ENCODE peak calls at places on chromosomes 7 and 10, in six cellular contexts. J, O, G, E, N and H are unnamed samples.

GRCh38 chr10:109037978-109038377 is 885.3 kb downstream of the XPNPEP1 start:
- DNase-seq in J (no peak), O (no peak), G (no peak), E (no peak), N (no peak), H (no peak)

GRCh38 chr10:129474642-129475041 is 7.6 kb downstream of the MGMT start:
- DNase-seq in J (no peak), O (no peak), G (no peak), E (no peak), N (no peak), H (no peak)

GRCh38 chr10:7891634-7892033 is 73.3 kb downstream of the TAF3 start:
- DNase-seq in J (no peak), O (no peak), G (peak), E (no peak), N (no peak), H (no peak)

GRCh38 chr10:3887885-3888476 is 103.0 kb upstream of the KLF6 start:
- DNase-seq in J (peak), O (no peak), G (peak), E (peak), N (peak), H (peak)

GRCh38 chr10:122140941-122141623 is 130.0 kb upstream of the BTBD16 start:
- DNase-seq in J (peak), O (no peak), G (peak), E (peak), N (peak), H (peak)

GRCh38 chr10:4191354-4191753 is 406.3 kb upstream of the KLF6 start:
- DNase-seq in J (peak), O (no peak), G (no peak), E (no peak), N (no peak), H (peak)

GRCh38 chr7:32905175-32905662 is 13.7 kb upstream of the KBTBD2 start:
- DNase-seq in J (no peak), O (peak), G (peak), E (no peak), N (no peak), H (no peak)

GRCh38 chr10:51244739-51245138 is 170.5 kb downstream of the PRKG1 start:
- DNase-seq in J (peak), O (no peak), G (peak), E (peak), N (no peak), H (peak)

GRCh38 chr10:132994371-132994796 is 52.0 kb upstream of the CFAP46 start:
- DNase-seq in J (no peak), O (no peak), G (peak), E (no peak), N (no peak), H (no peak)

GRCh38 chr7:151948039-151948438 is 8.2 kb upstream of the GALNTL5 start:
- DNase-seq in J (no peak), O (no peak), G (no peak), E (no peak), N (no peak), H (no peak)

GRCh38 chr10:74620626-74621025 is 205.8 kb upstream of the KAT6B start:
- DNase-seq in J (no peak), O (no peak), G (no peak), E (no peak), N (no peak), H (no peak)

GRCh38 chr10:94429049-94429707 is 26.8 kb downstream of the TBC1D12 start:
- DNase-seq in J (peak), O (no peak), G (peak), E (no peak), N (no peak), H (no peak)

GRCh38 chr10:3091346-3091787 is 24.0 kb downstream of the PFKP start:
- DNase-seq in J (peak), O (no peak), G (peak), E (peak), N (no peak), H (peak)

GRCh38 chr10:110528224-110528997 is 30.7 kb downstream of the DUSP5 start:
- DNase-seq in J (no peak), O (no peak), G (peak), E (no peak), N (peak), H (no peak)

GRCh38 chr7:155021699-155022145 is 18.8 kb upstream of the PAXIP1 start:
- DNase-seq in J (no peak), O (no peak), G (no peak), E (no peak), N (no peak), H (no peak)

GRCh38 chr10:55628260-55628701 is 732.8 kb downstream of the ZWINT start:
- DNase-seq in J (no peak), O (no peak), G (no peak), E (no peak), N (no peak), H (no peak)

GRCh38 chr10:110664483-110665420 is 20.6 kb downstream of the RBM20 start:
- DNase-seq in J (peak), O (no peak), G (peak), E (peak), N (no peak), H (peak)

GRCh38 chr7:95265634-95266033 is 58.7 kb downstream of the PON1 start:
- DNase-seq in J (no peak), O (no peak), G (no peak), E (no peak), N (no peak), H (no peak)

GRCh38 chr7:26167293-26167934 is 15.4 kb downstream of the NFE2L3 start:
- DNase-seq in J (no peak), O (no peak), G (no peak), E (no peak), N (peak), H (no peak)

GRCh38 chr7:128799451-128799850 is 7.7 kb downstream of the CCDC136 start:
- DNase-seq in J (no peak), O (no peak), G (no peak), E (no peak), N (no peak), H (no peak)

GRCh38 chr7:106424476-106425016 is 139.8 kb upstream of the NAMPT start:
- DNase-seq in J (no peak), O (no peak), G (no peak), E (no peak), N (no peak), H (no peak)

GRCh38 chr7:106339513-106340246 is 54.9 kb upstream of the NAMPT start:
- DNase-seq in J (no peak), O (no peak), G (no peak), E (no peak), N (no peak), H (no peak)

GRCh38 chr10:14254368-14254767 is 76.4 kb downstream of the FRMD4A start:
- DNase-seq in J (no peak), O (no peak), G (no peak), E (no peak), N (no peak), H (no peak)

GRCh38 chr10:129777687-129778086 is 186.4 kb downstream of the EBF3 start:
- DNase-seq in J (no peak), O (no peak), G (no peak), E (no peak), N (no peak), H (no peak)

GRCh38 chr10:110010076-110011069 is 2.6 kb downstream of the ADD3 start:
- DNase-seq in J (no peak), O (peak), G (no peak), E (no peak), N (no peak), H (no peak)

GRCh38 chr7:137923380-137923779 is 76.6 kb upstream of the DGKI start:
- DNase-seq in J (no peak), O (no peak), G (peak), E (no peak), N (no peak), H (no peak)

GRCh38 chr7:37853468-37853867 is 5.1 kb downstream of the NME8 start:
- DNase-seq in J (no peak), O (no peak), G (no peak), E (no peak), N (no peak), H (no peak)

GRCh38 chr7:30430777-30431176 is 47.8 kb downstream of the NOD1 start:
- DNase-seq in J (no peak), O (no peak), G (peak), E (no peak), N (peak), H (no peak)

GRCh38 chr7:159151231-159151630 is 6.6 kb upstream of the VIPR2 start:
- DNase-seq in J (no peak), O (no peak), G (no peak), E (no peak), N (peak), H (no peak)

GRCh38 chr7:66269978-66270377 is 64.8 kb downstream of the TPST1 start:
- DNase-seq in J (no peak), O (no peak), G (no peak), E (no peak), N (no peak), H (no peak)

GRCh38 chr10:58177362-58177947 is 90.2 kb downstream of the IPMK start:
- DNase-seq in J (no peak), O (peak), G (peak), E (no peak), N (no peak), H (no peak)

GRCh38 chr7:69110450-69111050 is 487.7 kb upstream of the AUTS2 start:
- DNase-seq in J (no peak), O (no peak), G (no peak), E (no peak), N (peak), H (no peak)

GRCh38 chr7:142089035-142089434 is 22.5 kb upstream of the MGAM2 start:
- DNase-seq in J (no peak), O (no peak), G (no peak), E (no peak), N (no peak), H (no peak)

GRCh38 chr10:28947209-28947608 is 269.9 kb downstream of the BAMBI start:
- DNase-seq in J (no peak), O (no peak), G (no peak), E (no peak), N (no peak), H (no peak)

GRCh38 chr10:131909014-131909808 is 8.4 kb downstream of the PPP2R2D start:
- DNase-seq in J (no peak), O (no peak), G (no peak), E (no peak), N (no peak), H (no peak)

GRCh38 chr10:131909929-131910328 is 9.1 kb downstream of the PPP2R2D start:
- DNase-seq in J (no peak), O (no peak), G (no peak), E (no peak), N (no peak), H (no peak)

GRCh38 chr10:131906269-131906639 is 5.4 kb downstream of the PPP2R2D start:
- DNase-seq in J (no peak), O (no peak), G (no peak), E (no peak), N (no peak), H (no peak)

GRCh38 chr10:131907679-131908078 is 6.9 kb downstream of the PPP2R2D start:
- DNase-seq in J (no peak), O (peak), G (no peak), E (no peak), N (no peak), H (no peak)

DNA sequence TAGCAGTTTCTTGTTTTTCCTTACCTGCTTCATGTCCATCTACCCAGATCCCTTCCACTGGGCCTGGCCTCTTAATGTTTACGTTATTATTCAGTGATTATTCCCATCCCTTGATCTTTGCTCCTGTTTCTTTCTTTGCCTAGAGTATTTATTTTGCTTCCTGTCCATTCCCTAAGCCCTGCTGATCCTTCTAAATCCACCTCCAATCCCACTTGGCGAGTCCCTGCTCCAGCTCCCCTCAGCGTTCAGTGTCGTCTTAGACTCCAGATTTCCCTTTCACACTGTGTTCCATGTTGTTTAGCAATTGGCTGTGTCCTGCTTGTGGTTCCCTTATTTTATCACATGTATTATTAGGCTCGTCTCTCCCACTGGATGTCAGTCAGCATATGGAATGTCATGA is 7.3 kb downstream of the PPP2R2D start:
- DNase-seq in J (no peak), O (no peak), G (no peak), E (no peak), N (no peak), H (no peak)
- H3K4me3 ChIP-seq in J (no peak), O (peak), G (no peak), E (no peak), N (no peak), H (no peak)

DNA sequence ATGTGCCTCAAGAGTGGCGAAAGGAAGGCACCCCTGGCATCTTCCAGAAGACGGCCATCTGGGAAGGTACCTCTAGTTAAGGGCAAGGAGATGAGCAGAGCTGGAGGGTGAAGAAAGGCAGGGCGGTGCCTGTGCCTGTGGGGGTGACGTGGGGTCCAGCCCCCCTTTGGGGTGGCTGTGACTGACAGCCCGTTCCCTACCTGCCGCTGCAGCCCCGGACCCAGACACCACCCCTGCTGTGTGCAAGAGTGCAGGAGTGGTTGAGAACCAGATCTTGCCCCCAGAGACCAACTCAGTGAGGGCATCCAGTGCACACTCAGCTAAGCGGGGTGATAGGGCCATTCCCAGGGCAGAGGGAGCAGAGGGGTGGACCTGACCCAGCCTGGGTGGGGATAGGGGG is 4.3 kb upstream of the MUC17 start:
- DNase-seq in J (no peak), O (no peak), G (no peak), E (no peak), N (no peak), H (no peak)
- H3K4me3 ChIP-seq in J (no peak), O (no peak), G (no peak), E (no peak), N (no peak), H (no peak)

DNA sequence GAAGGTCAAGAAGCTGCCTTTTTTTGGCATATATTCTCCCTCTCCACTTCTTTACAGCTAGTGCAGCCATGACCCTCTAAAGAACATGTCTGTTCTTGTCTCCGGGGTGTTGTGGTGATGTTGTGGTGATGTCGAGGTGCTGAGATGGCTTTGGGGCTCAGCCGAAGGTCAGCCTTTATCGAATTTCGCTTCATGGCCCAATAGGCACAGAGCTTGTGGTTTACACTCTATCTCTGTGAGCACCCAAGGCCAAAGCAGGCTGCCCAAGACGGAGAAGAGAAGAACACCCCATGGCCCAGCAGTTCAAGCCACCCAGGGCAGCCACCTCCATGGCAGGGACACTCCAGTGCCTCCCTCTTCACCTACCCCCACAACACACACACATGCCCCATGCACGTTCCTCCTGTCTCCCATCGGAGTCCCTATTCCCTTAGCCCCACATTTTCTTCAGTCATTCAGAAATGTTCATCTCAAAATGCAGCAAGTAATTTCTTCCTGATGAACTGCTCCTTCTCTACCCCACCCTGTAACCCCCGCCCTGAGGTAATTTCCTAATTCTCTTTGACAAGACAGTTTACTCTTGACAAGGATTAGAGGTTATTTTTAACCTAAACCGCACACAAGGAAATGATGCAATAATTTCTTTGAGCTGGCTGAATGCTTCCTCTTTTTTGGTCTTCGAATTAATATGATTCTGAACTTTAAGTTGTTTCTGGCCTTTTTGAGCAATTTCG is 18.6 kb upstream of the ADRB1 start:
- DNase-seq in J (no peak), O (no peak), G (peak), E (no peak), N (no peak), H (no peak)
- H3K4me3 ChIP-seq in J (no peak), O (no peak), G (no peak), E (no peak), N (no peak), H (no peak)

DNA sequence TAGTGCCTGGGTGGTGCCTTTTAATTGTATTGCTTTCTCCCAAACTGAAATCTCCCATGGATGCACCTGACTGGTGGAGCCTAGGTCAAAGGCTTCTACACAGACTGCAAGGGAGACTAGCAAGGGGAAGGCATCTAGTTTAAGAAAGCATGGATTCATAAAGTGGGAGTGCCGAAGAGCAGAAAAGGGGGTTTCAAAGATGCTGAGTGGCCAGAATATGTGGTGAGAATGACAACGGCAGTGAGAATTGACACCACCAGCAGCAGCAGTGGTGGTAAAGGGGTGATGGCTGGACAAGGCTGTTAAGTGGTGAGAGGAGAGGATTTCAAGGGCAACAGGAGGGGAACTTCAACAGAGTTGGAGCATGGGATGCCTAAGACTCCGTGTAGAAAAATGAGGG is 36.7 kb downstream of the LSMEM1 start:
- DNase-seq in J (no peak), O (no peak), G (no peak), E (no peak), N (no peak), H (no peak)
- H3K4me3 ChIP-seq in J (no peak), O (no peak), G (no peak), E (no peak), N (no peak), H (no peak)